ENCODE peak calls at places on chromosomes 1 and 21, in five cellular contexts. One of them, this sample, is unnamed.

GRCh38 chr1:178330153-178330552 is 166.6 kb downstream of the CLEC20A start:
- DNase-seq in kidney tubule cell: peak
- DNase-seq in cardiac fibroblast: no peak
- DNase-seq in stomach: no peak
- DNase-seq in nucleus accumbens: no peak
- DNase-seq in this sample: peak

GRCh38 chr1:214310010-214310409 is 29.1 kb downstream of the SMYD2 start:
- DNase-seq in kidney tubule cell: no peak
- DNase-seq in cardiac fibroblast: peak
- DNase-seq in stomach: no peak
- DNase-seq in nucleus accumbens: no peak
- DNase-seq in this sample: no peak

GRCh38 chr1:33163621-33164071 is 18.2 kb downstream of the TRIM62 start:
- DNase-seq in kidney tubule cell: no peak
- DNase-seq in cardiac fibroblast: peak
- DNase-seq in stomach: no peak
- DNase-seq in nucleus accumbens: no peak
- DNase-seq in this sample: no peak

GRCh38 chr1:169853335-169853734 is 40.4 kb downstream of the SCYL3 start:
- DNase-seq in kidney tubule cell: no peak
- DNase-seq in cardiac fibroblast: no peak
- DNase-seq in stomach: no peak
- DNase-seq in nucleus accumbens: peak
- DNase-seq in this sample: no peak

GRCh38 chr1:101065575-101065974 is 40.0 kb upstream of the DPH5 start:
- DNase-seq in kidney tubule cell: no peak
- DNase-seq in cardiac fibroblast: no peak
- DNase-seq in stomach: no peak
- DNase-seq in nucleus accumbens: no peak
- DNase-seq in this sample: no peak

GRCh38 chr1:161226320-161226711 is 456 bp downstream of the TOMM40L start:
- DNase-seq in kidney tubule cell: no peak
- DNase-seq in cardiac fibroblast: no peak
- DNase-seq in stomach: no peak
- DNase-seq in nucleus accumbens: no peak
- DNase-seq in this sample: peak

GRCh38 chr1:41698916-41699860 is 214.7 kb upstream of the EDN2 start:
- DNase-seq in kidney tubule cell: no peak
- DNase-seq in cardiac fibroblast: no peak
- DNase-seq in stomach: no peak
- DNase-seq in nucleus accumbens: no peak
- DNase-seq in this sample: no peak

GRCh38 chr21:35016071-35016470 is 33.0 kb downstream of the RUNX1 start:
- DNase-seq in kidney tubule cell: no peak
- DNase-seq in cardiac fibroblast: no peak
- DNase-seq in stomach: no peak
- DNase-seq in nucleus accumbens: no peak
- DNase-seq in this sample: peak

GRCh38 chr1:202154766-202155477 is 5.5 kb downstream of the PTPN7 start:
- DNase-seq in kidney tubule cell: peak
- DNase-seq in cardiac fibroblast: peak
- DNase-seq in stomach: peak
- DNase-seq in nucleus accumbens: peak
- DNase-seq in this sample: peak

GRCh38 chr1:154443274-154444013 is 38.3 kb downstream of the IL6R start:
- DNase-seq in kidney tubule cell: no peak
- DNase-seq in cardiac fibroblast: no peak
- DNase-seq in stomach: no peak
- DNase-seq in nucleus accumbens: no peak
- DNase-seq in this sample: no peak

GRCh38 chr1:191206808-191207207 is 729.1 kb upstream of the BRINP3 start:
- DNase-seq in kidney tubule cell: peak
- DNase-seq in cardiac fibroblast: peak
- DNase-seq in stomach: no peak
- DNase-seq in nucleus accumbens: no peak
- DNase-seq in this sample: peak

GRCh38 chr1:231213831-231214573 is 27.0 kb upstream of the GNPAT start:
- DNase-seq in kidney tubule cell: no peak
- DNase-seq in cardiac fibroblast: no peak
- DNase-seq in stomach: no peak
- DNase-seq in nucleus accumbens: no peak
- DNase-seq in this sample: no peak

GRCh38 chr1:245480393-245481120 is 325.8 kb downstream of the KIF26B start:
- DNase-seq in kidney tubule cell: no peak
- DNase-seq in cardiac fibroblast: no peak
- DNase-seq in stomach: no peak
- DNase-seq in nucleus accumbens: no peak
- DNase-seq in this sample: no peak

GRCh38 chr1:230747139-230747730 is at the start of gene CAPN9:
- DNase-seq in kidney tubule cell: no peak
- DNase-seq in cardiac fibroblast: no peak
- DNase-seq in stomach: peak
- DNase-seq in nucleus accumbens: no peak
- DNase-seq in this sample: no peak

GRCh38 chr1:15046487-15047165 is 106.9 kb upstream of the TMEM51 start:
- DNase-seq in kidney tubule cell: peak
- DNase-seq in cardiac fibroblast: peak
- DNase-seq in stomach: peak
- DNase-seq in nucleus accumbens: peak
- DNase-seq in this sample: peak

GRCh38 chr1:6412896-6413295 is 6.8 kb downstream of the HES2 start:
- DNase-seq in kidney tubule cell: no peak
- DNase-seq in cardiac fibroblast: no peak
- DNase-seq in stomach: no peak
- DNase-seq in nucleus accumbens: no peak
- DNase-seq in this sample: peak

GRCh38 chr1:210944255-210944654 is 189.7 kb downstream of the KCNH1 start:
- DNase-seq in kidney tubule cell: no peak
- DNase-seq in cardiac fibroblast: no peak
- DNase-seq in stomach: no peak
- DNase-seq in nucleus accumbens: no peak
- DNase-seq in this sample: no peak

GRCh38 chr21:46667735-46668380 is 32.4 kb downstream of the PRMT2 start:
- DNase-seq in kidney tubule cell: peak
- DNase-seq in cardiac fibroblast: peak
- DNase-seq in stomach: no peak
- DNase-seq in nucleus accumbens: no peak
- DNase-seq in this sample: peak

GRCh38 chr1:27726173-27726793 is 522 bp downstream of the FAM76A start:
- DNase-seq in kidney tubule cell: peak
- DNase-seq in cardiac fibroblast: peak
- DNase-seq in stomach: peak
- DNase-seq in nucleus accumbens: peak
- DNase-seq in this sample: peak

GRCh38 chr1:160797861-160798273 is 1.9 kb downstream of the LY9 start:
- DNase-seq in kidney tubule cell: no peak
- DNase-seq in cardiac fibroblast: no peak
- DNase-seq in stomach: peak
- DNase-seq in nucleus accumbens: no peak
- DNase-seq in this sample: peak

GRCh38 chr1:211613108-211613947 is 34.4 kb upstream of the SLC30A1 start:
- DNase-seq in kidney tubule cell: peak
- DNase-seq in cardiac fibroblast: peak
- DNase-seq in stomach: peak
- DNase-seq in nucleus accumbens: no peak
- DNase-seq in this sample: peak

GRCh38 chr21:39651206-39651605 is 38.5 kb downstream of the B3GALT5 start:
- DNase-seq in kidney tubule cell: no peak
- DNase-seq in cardiac fibroblast: no peak
- DNase-seq in stomach: no peak
- DNase-seq in nucleus accumbens: no peak
- DNase-seq in this sample: no peak

GRCh38 chr1:189658381-189658780 is 819.3 kb downstream of the BRINP3 start:
- DNase-seq in kidney tubule cell: peak
- DNase-seq in cardiac fibroblast: no peak
- DNase-seq in stomach: no peak
- DNase-seq in nucleus accumbens: no peak
- DNase-seq in this sample: peak

GRCh38 chr1:172360511-172360910 is 60.0 kb upstream of the C1orf105 start:
- DNase-seq in kidney tubule cell: peak
- DNase-seq in cardiac fibroblast: no peak
- DNase-seq in stomach: no peak
- DNase-seq in nucleus accumbens: no peak
- DNase-seq in this sample: peak

GRCh38 chr1:55584521-55585401 is 369.6 kb upstream of the USP24 start:
- DNase-seq in kidney tubule cell: peak
- DNase-seq in cardiac fibroblast: peak
- DNase-seq in stomach: no peak
- DNase-seq in nucleus accumbens: peak
- DNase-seq in this sample: peak

GRCh38 chr1:163168053-163168452 is 34.7 kb downstream of the RGS5 start:
- DNase-seq in kidney tubule cell: peak
- DNase-seq in cardiac fibroblast: peak
- DNase-seq in stomach: no peak
- DNase-seq in nucleus accumbens: no peak
- DNase-seq in this sample: peak

GRCh38 chr1:241411776-241412338 is 54.9 kb upstream of the RGS7 start:
- DNase-seq in kidney tubule cell: no peak
- DNase-seq in cardiac fibroblast: no peak
- DNase-seq in stomach: no peak
- DNase-seq in nucleus accumbens: no peak
- DNase-seq in this sample: no peak